ENCODE peak calls at places on chromosomes 4 and X, in five cellular contexts. V is RCC 7860, M is sigmoid colon, R is ACHN, L is DND-41. S is an unnamed sample.

GRCh38 chrX:40863671-40864070 is 128.3 kb upstream of the MED14 start:
- DNase-seq in V (no peak), M (no peak), R (no peak), L (no peak), S (no peak)

GRCh38 chrX:13015536-13016236 is 28.7 kb downstream of the FAM9C start:
- DNase-seq in V (no peak), M (no peak), R (no peak), L (no peak), S (no peak)

GRCh38 chrX:138157850-138158249 is 553.7 kb downstream of the FGF13 start:
- DNase-seq in V (no peak), M (no peak), R (no peak), L (no peak), S (no peak)

GRCh38 chr4:155889946-155890345 is 13.6 kb upstream of the TDO2 start:
- DNase-seq in V (no peak), M (no peak), R (no peak), L (no peak), S (no peak)

GRCh38 chr4:51930557-51930956 is 87.6 kb downstream of the DCUN1D4 start:
- DNase-seq in V (no peak), M (no peak), R (no peak), L (no peak), S (no peak)

GRCh38 chrX:1027680-1028079 is 184.8 kb downstream of the CRLF2 start:
- DNase-seq in V (no peak), M (no peak), R (no peak), L (no peak), S (no peak)

GRCh38 chr4:67871867-67872266 is 11.9 kb downstream of the TMPRSS11D start:
- DNase-seq in V (peak), M (no peak), R (peak), L (no peak), S (no peak)

GRCh38 chr4:133149932-133150642 is 993 bp downstream of the PCDH10 start:
- DNase-seq in V (no peak), M (peak), R (no peak), L (no peak), S (peak)

GRCh38 chr4:7781361-7781760 is 158.3 kb downstream of the AFAP1 start:
- DNase-seq in V (no peak), M (peak), R (no peak), L (no peak), S (no peak)

GRCh38 chr4:26058537-26058936 is 144.5 kb downstream of the SMIM20 start:
- DNase-seq in V (no peak), M (no peak), R (no peak), L (no peak), S (peak)

GRCh38 chrX:110758781-110759180 is 36.8 kb downstream of the CHRDL1 start:
- DNase-seq in V (peak), M (no peak), R (no peak), L (no peak), S (no peak)

GRCh38 chrX:48035891-48036290 is 29.1 kb downstream of the SPACA5 start:
- DNase-seq in V (no peak), M (no peak), R (no peak), L (no peak), S (no peak)

GRCh38 chr4:134747108-134747805 is 545.7 kb upstream of the PABPC4L start:
- DNase-seq in V (no peak), M (no peak), R (no peak), L (no peak), S (peak)

GRCh38 chrX:16825306-16826035 is 39.2 kb downstream of the TXLNG start:
- DNase-seq in V (no peak), M (no peak), R (no peak), L (no peak), S (no peak)

GRCh38 chr4:153780221-153780620 is 8.7 kb downstream of the SFRP2 start:
- DNase-seq in V (no peak), M (no peak), R (no peak), L (no peak), S (no peak)

GRCh38 chr4:41657561-41657960 is 91.0 kb downstream of the PHOX2B start:
- DNase-seq in V (no peak), M (no peak), R (no peak), L (no peak), S (no peak)

GRCh38 chr4:30718889-30719252 is 1.3 kb upstream of the PCDH7 start:
- DNase-seq in V (no peak), M (no peak), R (peak), L (no peak), S (no peak)

GRCh38 chr4:167282171-167282864 is 48.0 kb upstream of the SPOCK3 start:
- DNase-seq in V (no peak), M (no peak), R (no peak), L (no peak), S (peak)

GRCh38 chr4:121041307-121042090 is 30.8 kb downstream of the NDNF start:
- DNase-seq in V (no peak), M (no peak), R (no peak), L (peak), S (peak)

GRCh38 chrX:42943051-42943450 is 165.1 kb upstream of the PPP1R2C start:
- DNase-seq in V (no peak), M (no peak), R (no peak), L (peak), S (no peak)

GRCh38 chr4:87679449-87680169 is 29.5 kb downstream of the DMP1 start:
- DNase-seq in V (peak), M (peak), R (peak), L (peak), S (peak)

GRCh38 chr4:183658362-183659028 is 490 bp downstream of the RWDD4 start:
- DNase-seq in V (no peak), M (peak), R (peak), L (no peak), S (peak)

GRCh38 chr4:2925496-2925895 is 37.7 kb downstream of the NOP14 start:
- DNase-seq in V (no peak), M (no peak), R (no peak), L (no peak), S (no peak)

S was measured in Daoy.